ENCODE peak calls at places on chromosomes 3 and 15, in four cellular contexts. X is GM12865, Z is brain microvascular endothelial cell, P is fibroblast of lung. N is an unnamed sample.

GRCh38 chr3:58724376-58724775 is 57.8 kb upstream of the FAM3D start:
- DNase-seq in X (no peak), Z (no peak), P (no peak), N (no peak)

GRCh38 chr3:143998266-143998665 is 26.6 kb downstream of the DIPK2A start:
- DNase-seq in X (peak; percentile 24), Z (peak; percentile 90), P (peak; percentile 69), N (peak; percentile 67)

GRCh38 chr3:172065534-172065933 is 26.2 kb downstream of the FNDC3B start:
- DNase-seq in X (no peak), Z (peak; percentile 45), P (peak; percentile 93), N (peak; percentile 89)

GRCh38 chr3:12138044-12138443 is 20.7 kb downstream of the TIMP4 start:
- DNase-seq in X (peak; percentile 59), Z (no peak), P (peak; percentile 54), N (peak; percentile 67)

GRCh38 chr3:18740631-18741583 is 315.8 kb upstream of the SATB1 start:
- DNase-seq in X (peak; percentile 54), Z (no peak), P (no peak), N (no peak)

GRCh38 chr3:30539214-30539613 is 67.2 kb upstream of the TGFBR2 start:
- DNase-seq in X (no peak), Z (no peak), P (no peak), N (no peak)

GRCh38 chr3:106814231-106814630 is 563.0 kb upstream of the CCDC54 start:
- DNase-seq in X (no peak), Z (no peak), P (no peak), N (no peak)

GRCh38 chr15:69663982-69664381 is 211.4 kb downstream of the RPLP1 start:
- DNase-seq in X (no peak), Z (no peak), P (no peak), N (no peak)

GRCh38 chr3:174548841-174549623 is 310.1 kb upstream of the NAALADL2 start:
- DNase-seq in X (no peak), Z (no peak), P (no peak), N (no peak)

GRCh38 chr3:107619549-107619948 is 96.8 kb downstream of the BBX start:
- DNase-seq in X (no peak), Z (no peak), P (no peak), N (no peak)

GRCh38 chr3:40780801-40781406 is 256.1 kb downstream of the ZNF621 start:
- DNase-seq in X (no peak), Z (peak; percentile 35), P (peak; percentile 45), N (peak; percentile 69)

GRCh38 chr3:150136242-150136641 is 165.5 kb upstream of the PFN2 start:
- DNase-seq in X (no peak), Z (no peak), P (no peak), N (no peak)

GRCh38 chr3:184807549-184807948 is 4.4 kb upstream of the VPS8 start:
- DNase-seq in X (no peak), Z (no peak), P (no peak), N (no peak)

GRCh38 chr15:28097656-28098359 is 1.3 kb downstream of the OCA2 start:
- DNase-seq in X (no peak), Z (no peak), P (no peak), N (no peak)

GRCh38 chr3:46897829-46898320 is 20.4 kb downstream of the PTH1R start:
- DNase-seq in X (no peak), Z (no peak), P (no peak), N (no peak)

GRCh38 chr15:67133738-67134576 is 68.6 kb downstream of the SMAD3 start:
- DNase-seq in X (peak; percentile 88), Z (peak; percentile 69), P (no peak), N (peak; percentile 75)

GRCh38 chr15:89494941-89495637 is 1.3 kb downstream of the RHCG start:
- DNase-seq in X (peak; percentile 45), Z (no peak), P (peak; percentile 6), N (peak; percentile 32)

GRCh38 chr15:100806157-100806556 is 73.5 kb upstream of the ALDH1A3 start:
- DNase-seq in X (peak; percentile 12), Z (no peak), P (no peak), N (no peak)

GRCh38 chr3:49867400-49867799 is 2.3 kb downstream of the CAMKV start:
- DNase-seq in X (no peak), Z (no peak), P (no peak), N (no peak)

GRCh38 chr15:99409097-99409473 is 156.7 kb upstream of the MEF2A start:
- DNase-seq in X (peak; percentile 51), Z (peak; percentile 37), P (peak; percentile 72), N (peak; percentile 66)

GRCh38 chr3:127698264-127699097 is 25.7 kb downstream of the ABTB1 start:
- DNase-seq in X (no peak), Z (no peak), P (no peak), N (no peak)
- H3K4me3 ChIP-seq in X (no peak overlapping the region), Z (no peak overlapping the region), P (no peak overlapping the region), N (no peak overlapping the region)

DNA sequence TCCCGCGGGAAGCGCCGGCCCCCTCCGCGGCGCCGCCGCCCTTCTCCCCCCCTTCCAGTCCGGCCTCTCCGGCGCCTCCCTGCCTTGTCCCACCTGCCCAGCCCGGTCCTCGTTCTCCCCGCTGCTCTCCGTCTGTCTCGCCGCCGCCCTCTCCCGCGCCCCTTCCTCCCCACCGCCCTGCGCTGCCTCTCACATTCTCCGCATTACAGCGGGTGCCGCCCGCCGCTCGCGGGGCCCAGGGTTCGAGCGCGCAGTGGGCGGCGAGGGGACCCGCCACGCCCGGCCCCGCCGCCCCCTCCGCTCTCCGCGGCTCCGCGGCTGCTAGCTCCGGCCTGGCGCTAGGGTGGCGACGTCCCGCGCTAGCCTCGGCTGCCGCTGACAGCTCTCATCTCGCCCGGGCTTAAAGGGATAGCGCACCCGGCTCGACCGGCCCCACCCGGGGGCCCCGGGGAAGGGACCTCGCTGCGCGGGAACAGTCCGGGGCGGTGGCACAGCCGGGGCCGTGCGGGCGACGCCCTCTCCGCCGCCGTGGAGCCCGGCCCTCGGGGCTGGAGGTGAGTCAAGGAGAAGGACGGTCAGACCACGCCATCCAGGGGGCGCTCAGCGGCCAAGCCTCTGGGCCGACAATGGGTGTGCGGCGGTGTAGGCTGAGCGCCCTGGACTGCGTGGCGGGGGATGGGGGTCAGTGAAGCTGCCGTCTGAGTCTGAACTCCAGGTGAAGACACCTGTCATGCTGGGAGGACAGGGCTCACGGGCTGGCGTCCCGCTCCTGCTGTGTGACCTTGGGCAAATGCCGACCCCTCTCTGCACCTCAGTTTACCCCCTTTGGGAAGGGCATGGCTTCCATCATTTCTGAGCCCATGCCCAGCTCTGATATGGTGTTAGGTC is 187.4 kb upstream of the LINGO1 start:
- DNase-seq in X (no peak), Z (no peak), P (no peak), N (peak; percentile 6)
- TF ChIP-seq CTCF in X (no peak), Z (no peak), P (no peak), N (no peak)

GRCh38 chr15:55588818-55589122 is 625 bp upstream of the PYGO1 start:
- DNase-seq in X (no peak), Z (peak; percentile 16), P (no peak), N (no peak)

GRCh38 chr15:55589297-55589696 is 1.2 kb upstream of the PYGO1 start:
- DNase-seq in X (no peak), Z (no peak), P (peak; percentile 13), N (peak; percentile 19)

GRCh38 chr15:55588070-55588817 is at the start of gene PYGO1:
- DNase-seq in X (peak; percentile 57), Z (peak; percentile 35), P (peak; percentile 68), N (peak; percentile 49)

GRCh38 chr15:55586808-55587207 is 1.3 kb downstream of the PYGO1 start:
- DNase-seq in X (no peak), Z (no peak), P (peak; percentile 13), N (peak; percentile 5)

GRCh38 chr15:55587321-55588069 is 650 bp downstream of the PYGO1 start:
- DNase-seq in X (peak; percentile 8), Z (peak; percentile 33), P (peak; percentile 53), N (peak; percentile 49)
- H3K4me3 ChIP-seq in X (peak overlapping the region; percentile 54), Z (peak overlapping the region; percentile 71), P (peak overlapping the region; percentile 73), N (peak overlapping the region; percentile 67)

GRCh38 chr3:115784739-115785571 is 161.6 kb downstream of the GAP43 start:
- DNase-seq in X (peak; percentile 4), Z (peak; percentile 74), P (peak; percentile 75), N (peak; percentile 94)
- TF ChIP-seq CTCF in X (no peak), Z (no peak), P (no peak), N (no peak)

GRCh38 chr3:128786434-128787020 is 60.5 kb downstream of the RAB7A start:
- DNase-seq in X (no peak), Z (peak; percentile 14), P (no peak), N (peak; percentile 29)

GRCh38 chr3:128788268-128788869 is 62.4 kb downstream of the RAB7A start:
- DNase-seq in X (no peak), Z (no peak), P (no peak), N (no peak)

GRCh38 chr3:128784228-128784627 is 58.2 kb downstream of the RAB7A start:
- DNase-seq in X (peak; percentile 25), Z (no peak), P (no peak), N (peak; percentile 19)

GRCh38 chr3:128784843-128785242 is 58.9 kb downstream of the RAB7A start:
- DNase-seq in X (no peak), Z (no peak), P (no peak), N (peak; percentile 20)

DNA sequence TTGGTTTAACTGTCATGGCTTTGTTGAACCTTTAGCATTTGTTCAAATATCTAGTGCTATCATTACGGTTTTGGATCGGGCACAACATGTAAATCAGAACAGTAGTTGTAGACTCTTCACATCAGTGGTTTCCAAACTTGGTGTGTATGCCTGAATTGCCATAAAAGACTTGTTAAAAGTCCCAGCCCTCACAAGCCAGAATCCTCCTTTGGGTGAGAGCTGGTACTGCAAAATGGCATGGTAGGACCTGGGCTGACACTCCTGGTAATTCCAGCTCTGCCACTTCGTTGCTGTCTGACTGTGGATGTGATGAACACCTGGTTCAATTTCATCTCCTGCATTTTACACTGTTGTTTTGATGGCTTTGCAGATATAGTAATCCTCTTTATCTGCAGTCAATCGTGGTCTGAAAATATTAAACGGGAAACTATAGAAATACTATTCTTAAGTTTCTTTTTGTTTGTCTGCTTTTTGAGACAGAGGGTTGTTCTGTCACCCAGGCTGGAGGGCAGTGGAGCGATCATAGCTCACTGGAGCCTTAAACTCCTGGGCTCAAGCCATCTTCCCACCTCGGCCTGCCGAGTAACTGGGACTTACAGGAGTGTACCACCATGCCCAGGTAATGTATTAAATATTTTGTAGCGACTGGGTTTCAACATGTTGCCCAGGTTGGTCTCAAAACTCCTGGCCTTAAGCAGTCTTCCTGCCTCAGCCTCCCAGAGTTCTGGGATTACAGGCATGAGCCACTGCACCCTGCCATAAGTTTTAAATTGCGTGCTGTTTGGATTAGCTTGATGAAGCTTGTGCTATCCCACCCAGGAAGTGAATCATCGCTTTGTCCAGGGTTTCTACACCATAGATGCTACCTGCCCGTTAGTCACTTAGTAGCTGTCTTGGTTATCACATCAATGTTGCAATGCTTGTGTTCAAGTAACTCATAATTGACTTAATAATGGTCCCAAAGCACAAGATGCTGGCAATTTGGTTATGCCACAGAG is 61.6 kb downstream of the RAB7A start:
- DNase-seq in X (peak; percentile 71), Z (peak; percentile 69), P (no peak), N (peak; percentile 83)
- H3K4me3 ChIP-seq in X (no peak overlapping the region), Z (no peak overlapping the region), P (no peak overlapping the region), N (no peak overlapping the region)

DNA sequence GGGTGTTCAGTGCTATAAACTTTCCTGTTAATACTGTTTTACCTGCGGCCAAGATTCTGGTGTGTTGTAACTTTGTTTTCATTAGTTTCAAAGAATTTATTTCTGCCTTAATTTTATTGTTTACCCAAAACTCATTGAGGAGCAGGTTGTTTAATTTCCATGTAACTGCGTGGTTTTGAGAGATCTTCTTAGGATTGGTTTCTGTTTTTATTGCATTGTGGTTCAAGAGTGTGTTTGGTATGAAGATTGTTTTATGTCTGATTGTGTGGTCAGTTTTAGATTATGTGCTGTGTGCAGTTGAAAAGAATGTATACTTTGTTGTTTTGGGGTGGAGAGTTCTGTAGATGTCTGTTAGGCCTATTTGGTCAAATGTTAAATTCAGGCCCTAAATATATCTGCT is 133.5 kb upstream of the GALNT15 start:
- DNase-seq in X (no peak), Z (no peak), P (no peak), N (no peak)
- TF ChIP-seq CTCF in X (no peak), Z (no peak), P (no peak), N (no peak)